ENCODE peak calls at places on chromosomes 16 and 17, in nine cellular contexts. Q, N, P, G, V, M, Z, J and F are unnamed samples.

GRCh38 chr16:57867000-57867561 is 64.8 kb upstream of the KIFC3 start:
- DNase-seq in Q (no peak), P (no peak), N (no peak), G (no peak), V (no peak), M (no peak), J (no peak), Z (no peak), F (no peak)

GRCh38 chr17:39591958-39592954 is 15.5 kb downstream of the NEUROD2 start:
- DNase-seq in G (no peak), N (no peak), M (no peak), Q (peak; percentile 4), J (peak; percentile 67), Z (peak; percentile 43), P (peak; percentile 33), V (peak; percentile 9), F (no peak)

GRCh38 chr17:28216528-28216927 is 102.5 kb upstream of the TMEM97 start:
- DNase-seq in Z (no peak), M (no peak), V (peak; percentile 41), G (no peak), J (no peak), P (no peak), N (no peak), Q (no peak), F (no peak)

GRCh38 chr16:31499928-31500327 is 8.3 kb downstream of the RUSF1 start:
- DNase-seq in M (no peak), V (no peak), N (no peak), G (no peak), Q (no peak), J (no peak), P (no peak), Z (no peak), F (no peak)

GRCh38 chr17:38658741-38659345 is 15.9 kb downstream of the EPOP start:
- DNase-seq in M (no peak), N (no peak), Q (no peak), V (no peak), P (no peak), Z (no peak), J (no peak), G (no peak), F (peak; percentile 12)

GRCh38 chr17:6392609-6393367 is 42.1 kb downstream of the AIPL1 start:
- DNase-seq in J (no peak), M (peak; percentile 34), Z (no peak), Q (no peak), P (no peak), G (no peak), V (no peak), N (no peak), F (no peak)

GRCh38 chr17:68399638-68400403 is 57.5 kb downstream of the WIPI1 start:
- DNase-seq in G (no peak), N (peak; percentile 39), V (no peak), J (no peak), P (no peak), Z (no peak), Q (no peak), M (no peak), F (no peak)

GRCh38 chr16:1989209-1989825 is 453 bp upstream of the SYNGR3 start:
- DNase-seq in M (no peak), N (no peak), Z (no peak), Q (no peak), V (no peak), J (no peak), P (no peak), G (no peak), F (no peak)

GRCh38 chr17:7656958-7657715 is 6.4 kb downstream of the ATP1B2 start:
- DNase-seq in G (no peak), Q (no peak), Z (no peak), P (no peak), N (no peak), V (no peak), J (no peak), M (no peak), F (no peak)